ENCODE peak calls at places on chromosomes 3 and 15, in seven cellular contexts. C, A, I, R, Q, K and P are unnamed samples.

GRCh38 chr3:33096103-33096868 is 660 bp downstream of the GLB1 start:
- DNase-seq in C (peak; percentile 35), A (peak; percentile 47), I (peak; percentile 48), R (no peak), Q (peak; percentile 28), K (peak; percentile 54), P (peak; percentile 68)

GRCh38 chr3:65252266-65252665 is 564.5 kb upstream of the ADAMTS9 start:
- DNase-seq in C (no peak), A (no peak), I (no peak), R (no peak), Q (no peak), K (no peak), P (no peak)

GRCh38 chr3:4985330-4986174 is 6.3 kb downstream of the BHLHE40 start:
- DNase-seq in C (peak; percentile 69), A (no peak), I (no peak), R (no peak), Q (peak; percentile 78), K (no peak), P (peak; percentile 54)

GRCh38 chr3:113166719-113167492 is 44.5 kb upstream of the BOC start:
- DNase-seq in C (peak; percentile 34), A (peak; percentile 88), I (peak; percentile 73), R (peak; percentile 92), Q (peak; percentile 48), K (no peak), P (peak; percentile 90)

GRCh38 chr3:58690490-58690889 is 23.9 kb upstream of the FAM3D start:
- DNase-seq in C (no peak), A (no peak), I (no peak), R (no peak), Q (no peak), K (no peak), P (no peak)

GRCh38 chr3:157532529-157533297 is 29.5 kb upstream of the VEPH1 start:
- DNase-seq in C (peak; percentile 29), A (peak; percentile 87), I (peak; percentile 96), R (no peak), Q (peak; percentile 94), K (peak; percentile 5), P (peak; percentile 97)

GRCh38 chr3:176919836-176920760 is 277.2 kb downstream of the TBL1XR1 start:
- DNase-seq in C (no peak), A (no peak), I (peak; percentile 86), R (peak; percentile 79), Q (peak; percentile 86), K (no peak), P (peak; percentile 36)

GRCh38 chr3:129593230-129593594 is 13.3 kb downstream of the PLXND1 start:
- DNase-seq in C (no peak), A (no peak), I (no peak), R (no peak), Q (no peak), K (no peak), P (no peak)

GRCh38 chr3:109257269-109257668 is 59.0 kb downstream of the DPPA2 start:
- DNase-seq in C (no peak), A (peak; percentile 11), I (peak; percentile 84), R (no peak), Q (peak; percentile 34), K (no peak), P (peak; percentile 4)

GRCh38 chr15:73950479-73951043 is 24.3 kb downstream of the LOXL1 start:
- DNase-seq in C (no peak), A (peak; percentile 97), I (no peak), R (no peak), Q (no peak), K (no peak), P (no peak)

GRCh38 chr3:115822572-115822971 is 199.3 kb downstream of the GAP43 start:
- DNase-seq in C (no peak), A (no peak), I (no peak), R (no peak), Q (peak; percentile 89), K (no peak), P (no peak)

GRCh38 chr3:61733866-61734265 is 172.5 kb downstream of the PTPRG start:
- DNase-seq in C (peak; percentile 12), A (no peak), I (no peak), R (no peak), Q (no peak), K (no peak), P (no peak)

GRCh38 chr3:54122046-54122801 is at the start of gene CACNA2D3:
- DNase-seq in C (peak; percentile 56), A (peak; percentile 11), I (no peak), R (peak; percentile 62), Q (no peak), K (no peak), P (peak; percentile 52)

GRCh38 chr15:85746641-85747040 is 48.1 kb downstream of the KLHL25 start:
- DNase-seq in C (no peak), A (no peak), I (no peak), R (no peak), Q (no peak), K (no peak), P (no peak)

GRCh38 chr3:187098925-187099512 is 40.3 kb downstream of the RPL39L start:
- DNase-seq in C (no peak), A (no peak), I (no peak), R (no peak), Q (peak; percentile 62), K (no peak), P (no peak)

DNA sequence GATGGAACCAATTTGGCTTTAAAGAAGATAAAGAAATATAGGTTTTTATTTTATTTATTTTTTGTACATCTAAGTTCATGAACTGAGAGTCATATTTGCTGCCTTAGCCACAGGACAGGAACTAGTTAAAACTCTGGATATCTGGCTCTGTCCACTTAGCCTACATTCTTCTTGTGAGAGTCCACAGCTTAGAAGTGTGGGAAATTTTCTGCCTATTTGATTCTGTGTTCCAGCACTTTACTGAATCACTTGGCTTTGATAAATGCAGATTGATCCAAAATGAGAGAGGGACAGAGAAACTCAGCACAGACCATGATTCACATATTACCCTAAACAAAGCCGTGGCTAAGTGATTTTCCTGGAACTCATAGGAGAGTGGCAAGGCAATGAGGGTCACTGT is 87.4 kb upstream of the CADPS start:
- DNase-seq in C (no peak), A (no peak), I (no peak), R (no peak), Q (no peak), K (no peak), P (no peak)
- H3K4me1 ChIP-seq in C (no peaks in the 10 kb centered on the region), A (no peaks in the 10 kb centered on the region), I (no peaks in the 10 kb centered on the region), R (no peaks in the 10 kb centered on the region), Q (no peaks in the 10 kb centered on the region), K (no peaks in the 10 kb centered on the region), P (no peaks in the 10 kb centered on the region)

DNA sequence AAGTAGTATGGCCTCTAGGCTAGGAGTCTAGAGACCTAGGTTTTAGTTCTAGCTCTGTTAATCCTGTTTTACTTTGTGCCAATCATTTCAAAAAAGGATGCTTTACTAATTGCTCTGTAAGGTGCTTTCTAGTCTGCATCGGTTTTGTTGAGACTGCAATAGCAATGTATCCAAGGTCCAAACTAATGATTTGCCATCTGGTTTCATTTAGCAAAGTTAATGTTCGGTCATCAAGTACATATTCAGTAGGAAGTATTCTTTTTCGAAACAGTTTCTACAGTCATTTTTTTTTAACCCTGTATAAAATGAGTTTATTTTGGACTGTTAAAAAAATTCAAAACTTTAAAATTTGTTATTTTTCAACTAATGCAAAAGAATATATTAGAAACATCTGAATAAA is 2.0 kb upstream of the GALK2 start:
- DNase-seq in C (no peak), A (no peak), I (no peak), R (no peak), Q (no peak), K (no peak), P (no peak)
- H3K4me3 ChIP-seq in C (no peak overlapping the region), A (no peak overlapping the region), I (no peak overlapping the region), R (no peak overlapping the region), Q (no peak overlapping the region), K (no peak overlapping the region), P (no peak overlapping the region)

DNA sequence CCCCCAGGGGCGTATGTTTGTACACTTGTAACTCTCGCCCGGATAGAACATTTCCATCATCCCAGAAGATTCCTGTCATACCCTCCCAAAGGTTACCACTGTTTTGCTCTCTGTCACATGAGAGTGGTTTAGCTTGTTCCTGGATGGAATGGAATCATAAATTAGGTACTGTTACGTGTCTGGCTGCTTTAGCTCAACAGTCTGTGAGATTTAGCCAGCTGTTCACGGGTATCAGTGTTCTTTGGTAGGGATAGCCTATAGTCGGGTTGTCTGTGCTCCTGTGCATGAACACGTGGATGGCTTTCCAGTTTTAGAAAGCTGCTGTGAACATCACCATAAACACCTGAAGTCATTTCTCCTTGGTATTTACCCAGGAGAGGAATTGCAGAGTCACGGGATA is 58.2 kb upstream of the NR2C2 start:
- DNase-seq in C (no peak), A (no peak), I (no peak), R (no peak), Q (no peak), K (no peak), P (no peak)
- H3K4me1 ChIP-seq in C (peaks cover 45% of the 10 kb centered on the region), A (no peaks in the 10 kb centered on the region), I (no peaks in the 10 kb centered on the region), R (peaks cover 4% of the 10 kb centered on the region), Q (no peaks in the 10 kb centered on the region), K (peaks cover 35% of the 10 kb centered on the region), P (no peaks in the 10 kb centered on the region)

GRCh38 chr15:58742022-58742421 is 7.5 kb downstream of the ADAM10 start:
- DNase-seq in C (no peak), A (no peak), I (peak; percentile 47), R (no peak), Q (no peak), K (no peak), P (no peak)

GRCh38 chr15:58746174-58746573 is 3.3 kb downstream of the ADAM10 start:
- DNase-seq in C (no peak), A (no peak), I (no peak), R (no peak), Q (no peak), K (no peak), P (no peak)

GRCh38 chr15:58742424-58743160 is 6.9 kb downstream of the ADAM10 start:
- DNase-seq in C (no peak), A (no peak), I (peak; percentile 65), R (no peak), Q (no peak), K (no peak), P (no peak)

GRCh38 chr15:58741032-58741431 is 8.5 kb downstream of the ADAM10 start:
- DNase-seq in C (no peak), A (no peak), I (no peak), R (no peak), Q (no peak), K (no peak), P (no peak)

GRCh38 chr15:58743161-58743502 is 6.4 kb downstream of the ADAM10 start:
- DNase-seq in C (no peak), A (no peak), I (no peak), R (no peak), Q (no peak), K (no peak), P (no peak)
- H3K4me3 ChIP-seq in C (no peak overlapping the region), A (no peak overlapping the region), I (no peak overlapping the region), R (no peak overlapping the region), Q (no peak overlapping the region), K (no peak overlapping the region), P (no peak overlapping the region)

DNA sequence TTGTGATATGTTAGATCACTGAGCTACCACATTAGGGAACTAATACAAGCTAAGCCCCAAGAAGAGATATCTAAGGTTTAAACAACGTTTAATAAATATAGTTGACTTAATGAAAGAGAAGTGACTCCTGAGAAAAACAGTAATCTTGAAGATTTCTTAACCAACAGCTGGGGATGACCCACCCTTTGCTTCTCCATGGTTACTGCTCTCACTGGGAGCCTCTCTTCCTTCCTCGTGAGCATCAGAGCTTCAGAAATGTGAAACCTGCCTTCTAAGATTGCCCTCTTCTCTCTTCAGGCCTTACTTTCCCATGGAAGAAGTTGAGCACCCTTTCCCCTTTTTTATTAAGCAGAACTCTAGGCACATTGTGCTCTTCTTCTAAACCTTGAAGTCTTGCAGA is 132.2 kb upstream of the NR2E3 start:
- DNase-seq in C (no peak), A (no peak), I (no peak), R (no peak), Q (no peak), K (no peak), P (peak; percentile 14)
- H3K4me1 ChIP-seq in C (peaks cover 70% of the 10 kb centered on the region), A (no peaks in the 10 kb centered on the region), I (peaks cover 11% of the 10 kb centered on the region), R (peaks cover 37% of the 10 kb centered on the region), Q (peaks cover 56% of the 10 kb centered on the region), K (no peaks in the 10 kb centered on the region), P (peaks cover 3% of the 10 kb centered on the region)